ENCODE peak calls at places on chromosomes 16 and 17, in eight cellular contexts. C is left ventricle myocardium superior; Q is stimulated activated naive CD8-positive, alpha-beta T cell treated with anti-CD3 and anti-CD28 coated beads, Interleukin-15, Interleukin-2, amounts not matched to agents 100 U/mL and 50 U/mL, for 24 hours; J is mucosa of descending colon; A is ACHN; U is activated CD4-positive, alpha-beta T cell treated with anti-CD3 and anti-CD28 coated beads for 48 hours; N is non-pigmented ciliary epithelial cell; V is NCI-H446 treated with DMSO at 0.1 percent for 48 hours. S is an unnamed sample.

GRCh38 chr16:57614546-57615343 is 13.7 kb upstream of the ADGRG1 start:
- DNase-seq in Q (peak), U (peak), N (no peak), A (no peak), C (no peak), J (no peak), V (no peak), S (no peak)

GRCh38 chr17:40069751-40070643 is 7.2 kb downstream of the THRA start:
- DNase-seq in J (peak), V (no peak), N (no peak), Q (peak), C (peak), A (peak), U (peak), S (no peak)

GRCh38 chr17:58310511-58311428 is 17.8 kb downstream of the TSPOAP1 start:
- DNase-seq in C (peak), V (no peak), U (no peak), J (no peak), N (no peak), Q (no peak), A (no peak), S (no peak)

GRCh38 chr17:66990047-66990446 is 25.5 kb downstream of the CACNG4 start:
- DNase-seq in J (no peak), A (no peak), U (no peak), V (no peak), N (no peak), C (no peak), Q (no peak), S (no peak)

GRCh38 chr17:81427446-81428120 is 32.3 kb downstream of the BAHCC1 start:
- DNase-seq in Q (no peak), V (peak), J (peak), C (peak), U (peak), N (no peak), A (no peak), S (no peak)

GRCh38 chr17:5747276-5747675 is 163.0 kb upstream of the NLRP1 start:
- DNase-seq in N (no peak), Q (no peak), J (no peak), V (no peak), C (no peak), A (no peak), U (no peak), S (no peak)

GRCh38 chr17:19996502-19996901 is 12.7 kb upstream of the SPECC1 start:
- DNase-seq in C (no peak), V (no peak), J (no peak), A (no peak), Q (no peak), N (no peak), U (no peak), S (no peak)

GRCh38 chr17:51135956-51136355 is 15.3 kb upstream of the SPAG9 start:
- DNase-seq in N (no peak), C (no peak), Q (no peak), J (no peak), V (no peak), A (no peak), U (no peak), S (no peak)

S was measured in HS-27A.